ENCODE peak calls at places on chromosomes 2 and 18, in seven cellular contexts. Z is ecto neural progenitor cell, B is HEK293T, K is AG10803, I is astrocyte of the cerebellum, N is ACHN, T is amniotic stem cell. O is an unnamed sample.

GRCh38 chr18:56831988-56832387 is 180.8 kb downstream of the WDR7 start:
- DNase-seq in Z (no peak), B (no peak), K (no peak), I (no peak), N (no peak), T (no peak), O (peak)

GRCh38 chr18:43396266-43396665 is 119.0 kb upstream of the SYT4 start:
- DNase-seq in Z (no peak), B (no peak), K (no peak), I (peak), N (peak), T (no peak), O (peak)

GRCh38 chr2:208489687-208490086 is 83.1 kb downstream of the PTH2R start:
- DNase-seq in Z (no peak), B (no peak), K (no peak), I (no peak), N (no peak), T (no peak), O (peak)

GRCh38 chr2:95384854-95385569 is 17.5 kb upstream of the FAHD2A start:
- DNase-seq in Z (peak), B (no peak), K (no peak), I (no peak), N (no peak), T (no peak), O (no peak)

GRCh38 chr2:119066272-119066804 is 92.2 kb downstream of the C1QL2 start:
- DNase-seq in Z (no peak), B (no peak), K (no peak), I (no peak), N (no peak), T (no peak), O (no peak)

GRCh38 chr18:48193521-48194251 is 215.5 kb downstream of the ZBTB7C start:
- DNase-seq in Z (peak), B (no peak), K (no peak), I (no peak), N (no peak), T (no peak), O (no peak)

GRCh38 chr18:48757906-48758305 is 192.9 kb downstream of the SMAD7 start:
- DNase-seq in Z (no peak), B (no peak), K (no peak), I (no peak), N (no peak), T (no peak), O (no peak)

GRCh38 chr18:46001892-46002291 is 34.8 kb upstream of the EPG5 start:
- DNase-seq in Z (no peak), B (no peak), K (no peak), I (no peak), N (no peak), T (no peak), O (no peak)

GRCh38 chr2:240850026-240850425 is 18.6 kb upstream of the AGXT start:
- DNase-seq in Z (no peak), B (no peak), K (no peak), I (no peak), N (no peak), T (no peak), O (no peak)

GRCh38 chr2:112001942-112002341 is 53.1 kb upstream of the TMEM87B start:
- DNase-seq in Z (no peak), B (no peak), K (no peak), I (peak), N (no peak), T (no peak), O (no peak)

GRCh38 chr2:32910883-32911598 is 35.7 kb upstream of the LTBP1 start:
- DNase-seq in Z (no peak), B (no peak), K (no peak), I (peak), N (no peak), T (no peak), O (no peak)

GRCh38 chr2:113078350-113078839 is 10.6 kb downstream of the IL1F10 start:
- DNase-seq in Z (no peak), B (no peak), K (no peak), I (no peak), N (peak), T (no peak), O (peak)

GRCh38 chr2:24820175-24820513 is 26.9 kb downstream of the CENPO start:
- DNase-seq in Z (no peak), B (no peak), K (no peak), I (no peak), N (no peak), T (no peak), O (no peak)

GRCh38 chr2:240436626-240437180 is 1.2 kb downstream of the GPC1 start:
- DNase-seq in Z (no peak), B (no peak), K (no peak), I (no peak), N (no peak), T (no peak), O (no peak)

GRCh38 chr2:220162320-220162719 is 534.9 kb downstream of the SLC4A3 start:
- DNase-seq in Z (no peak), B (no peak), K (peak), I (no peak), N (no peak), T (no peak), O (no peak)

GRCh38 chr2:152558174-152559091 is 158.8 kb downstream of the PRPF40A start:
- DNase-seq in Z (no peak), B (no peak), K (peak), I (peak), N (peak), T (no peak), O (no peak)

GRCh38 chr18:10453261-10453884 is 1.1 kb upstream of the APCDD1 start:
- DNase-seq in Z (no peak), B (no peak), K (no peak), I (no peak), N (no peak), T (no peak), O (no peak)

GRCh38 chr2:119723121-119723635 is 36.5 kb upstream of the PTPN4 start:
- DNase-seq in Z (no peak), B (no peak), K (no peak), I (peak), N (no peak), T (no peak), O (no peak)

O was measured in HT-29.